ENCODE peak calls at places on chromosomes 1 and 21, in four cellular contexts. W is cardiac fibroblast, L is mesendoderm, V is GM04504. Y is an unnamed sample.

GRCh38 chr21:36297938-36298572 is 21.9 kb upstream of the MORC3 start:
- DNase-seq in W (peak; percentile 17), L (no peak), V (no peak), Y (no peak)

GRCh38 chr1:180462099-180462498 is 40.3 kb downstream of the ACBD6 start:
- DNase-seq in W (peak; percentile 11), L (no peak), V (no peak), Y (no peak)

GRCh38 chr21:35358008-35358407 is 308.9 kb upstream of the RUNX1 start:
- DNase-seq in W (no peak), L (no peak), V (no peak), Y (no peak)

GRCh38 chr21:46438241-46438640 is 20.4 kb upstream of the DIP2A start:
- DNase-seq in W (no peak), L (no peak), V (no peak), Y (no peak)

GRCh38 chr1:86018311-86018923 is 138.2 kb downstream of the COL24A1 start:
- DNase-seq in W (peak; percentile 45), L (peak; percentile 45), V (peak; percentile 16), Y (no peak)

GRCh38 chr1:25516686-25517085 is 26.7 kb upstream of the LDLRAP1 start:
- DNase-seq in W (no peak), L (no peak), V (no peak), Y (no peak)

GRCh38 chr21:46604975-46605758 is at the start of gene S100B:
- DNase-seq in W (no peak), L (peak; percentile 13), V (no peak), Y (no peak)

GRCh38 chr1:2523891-2524609 is 2.3 kb downstream of the PANK4 start:
- DNase-seq in W (no peak), L (no peak), V (no peak), Y (no peak)

GRCh38 chr21:46152939-46153258 is 2.5 kb downstream of the FTCD start:
- DNase-seq in W (no peak), L (no peak), V (no peak), Y (no peak)

GRCh38 chr1:212635141-212635601 is 26.6 kb downstream of the ATF3 start:
- DNase-seq in W (peak; percentile 29), L (no peak), V (no peak), Y (no peak)